ENCODE peak calls at places on chromosomes 2 and 18, in four cellular contexts. One of them, this sample, is unnamed.
A peak's percentile ranks its signal among the peaks of the same experiment; 100 is the strongest.

GRCh38 chr18:41703744-41704530 is 251.1 kb upstream of the PIK3C3 start:
- DNase-seq in AG10803: peak; percentile 3
- DNase-seq in cardiac muscle cell: peak; percentile 58
- DNase-seq in choroid plexus epithelial cell: peak; percentile 25
- DNase-seq in this sample: peak; percentile 36

GRCh38 chr18:5972298-5972697 is 77.0 kb upstream of the TMEM200C start:
- DNase-seq in AG10803: no peak
- DNase-seq in cardiac muscle cell: no peak
- DNase-seq in choroid plexus epithelial cell: no peak
- DNase-seq in this sample: no peak

GRCh38 chr2:100391735-100392515 is 25.5 kb downstream of the CHST10 start:
- DNase-seq in AG10803: no peak
- DNase-seq in cardiac muscle cell: no peak
- DNase-seq in choroid plexus epithelial cell: no peak
- DNase-seq in this sample: no peak

GRCh38 chr2:9693138-9693520 is 62.3 kb upstream of the YWHAQ start:
- DNase-seq in AG10803: peak; percentile 90
- DNase-seq in cardiac muscle cell: peak; percentile 66
- DNase-seq in choroid plexus epithelial cell: peak; percentile 30
- DNase-seq in this sample: peak; percentile 55

GRCh38 chr2:1310866-1311265 is 102.4 kb upstream of the TPO start:
- DNase-seq in AG10803: no peak
- DNase-seq in cardiac muscle cell: no peak
- DNase-seq in choroid plexus epithelial cell: no peak
- DNase-seq in this sample: no peak

GRCh38 chr2:23118313-23118712 is 266.7 kb upstream of the KLHL29 start:
- DNase-seq in AG10803: no peak
- DNase-seq in cardiac muscle cell: no peak
- DNase-seq in choroid plexus epithelial cell: no peak
- DNase-seq in this sample: no peak

GRCh38 chr2:181892795-181893435 is 1.4 kb downstream of the ITPRID2 start:
- DNase-seq in AG10803: peak; percentile 56
- DNase-seq in cardiac muscle cell: peak; percentile 60
- DNase-seq in choroid plexus epithelial cell: peak; percentile 65
- DNase-seq in this sample: peak; percentile 81

GRCh38 chr2:9400268-9401058 is 22.9 kb downstream of the ITGB1BP1 start:
- DNase-seq in AG10803: no peak
- DNase-seq in cardiac muscle cell: no peak
- DNase-seq in choroid plexus epithelial cell: no peak
- DNase-seq in this sample: no peak

GRCh38 chr2:238924032-238924431 is 76.1 kb downstream of the TWIST2 start:
- DNase-seq in AG10803: no peak
- DNase-seq in cardiac muscle cell: no peak
- DNase-seq in choroid plexus epithelial cell: no peak
- DNase-seq in this sample: no peak

GRCh38 chr2:28327963-28328922 is 64.4 kb upstream of the FOSL2 start:
- DNase-seq in AG10803: peak; percentile 90
- DNase-seq in cardiac muscle cell: no peak
- DNase-seq in choroid plexus epithelial cell: no peak
- DNase-seq in this sample: peak; percentile 75

GRCh38 chr2:240326246-240326645 is 109.2 kb upstream of the GPC1 start:
- DNase-seq in AG10803: no peak
- DNase-seq in cardiac muscle cell: no peak
- DNase-seq in choroid plexus epithelial cell: peak; percentile 13
- DNase-seq in this sample: no peak

GRCh38 chr18:48084858-48085257 is 154.4 kb upstream of the SMAD2 start:
- DNase-seq in AG10803: no peak
- DNase-seq in cardiac muscle cell: no peak
- DNase-seq in choroid plexus epithelial cell: no peak
- DNase-seq in this sample: no peak

GRCh38 chr18:9868857-9869712 is 16.7 kb upstream of the TXNDC2 start:
- DNase-seq in AG10803: no peak
- DNase-seq in cardiac muscle cell: peak; percentile 27
- DNase-seq in choroid plexus epithelial cell: no peak
- DNase-seq in this sample: peak; percentile 94

GRCh38 chr2:73594241-73594640 is 48.0 kb downstream of the NAT8 start:
- DNase-seq in AG10803: no peak
- DNase-seq in cardiac muscle cell: no peak
- DNase-seq in choroid plexus epithelial cell: peak; percentile 26
- DNase-seq in this sample: no peak

GRCh38 chr18:12462242-12462641 is 54.5 kb downstream of the PRELID3A start:
- DNase-seq in AG10803: no peak
- DNase-seq in cardiac muscle cell: no peak
- DNase-seq in choroid plexus epithelial cell: no peak
- DNase-seq in this sample: no peak

GRCh38 chr18:79882522-79883241 is 68.8 kb downstream of the SLC66A2 start:
- DNase-seq in AG10803: no peak
- DNase-seq in cardiac muscle cell: no peak
- DNase-seq in choroid plexus epithelial cell: no peak
- DNase-seq in this sample: no peak

GRCh38 chr18:79933765-79934164 is 17.7 kb downstream of the SLC66A2 start:
- DNase-seq in AG10803: peak; percentile 72
- DNase-seq in cardiac muscle cell: peak; percentile 50
- DNase-seq in choroid plexus epithelial cell: peak; percentile 79
- DNase-seq in this sample: peak; percentile 84

GRCh38 chr2:167861574-167862193 is 385.7 kb downstream of the STK39 start:
- DNase-seq in AG10803: no peak
- DNase-seq in cardiac muscle cell: no peak
- DNase-seq in choroid plexus epithelial cell: no peak
- DNase-seq in this sample: no peak

GRCh38 chr18:3345452-3345851 is 83.5 kb downstream of the MYL12B start:
- DNase-seq in AG10803: peak; percentile 30
- DNase-seq in cardiac muscle cell: peak; percentile 55
- DNase-seq in choroid plexus epithelial cell: peak; percentile 42
- DNase-seq in this sample: peak; percentile 83

GRCh38 chr18:48066225-48066652 is 135.8 kb upstream of the SMAD2 start:
- DNase-seq in AG10803: no peak
- DNase-seq in cardiac muscle cell: peak; percentile 6
- DNase-seq in choroid plexus epithelial cell: no peak
- DNase-seq in this sample: no peak

GRCh38 chr2:50295596-50295995 is 736.3 kb downstream of the NRXN1 start:
- DNase-seq in AG10803: no peak
- DNase-seq in cardiac muscle cell: no peak
- DNase-seq in choroid plexus epithelial cell: no peak
- DNase-seq in this sample: no peak

GRCh38 chr2:237081596-237081995 is 4.1 kb upstream of the COPS8 start:
- DNase-seq in AG10803: no peak
- DNase-seq in cardiac muscle cell: no peak
- DNase-seq in choroid plexus epithelial cell: no peak
- DNase-seq in this sample: no peak

GRCh38 chr2:237084444-237084843 is 1.2 kb upstream of the COPS8 start:
- DNase-seq in AG10803: no peak
- DNase-seq in cardiac muscle cell: no peak
- DNase-seq in choroid plexus epithelial cell: no peak
- DNase-seq in this sample: no peak

GRCh38 chr2:237090906-237091305 is 5.2 kb downstream of the COPS8 start:
- DNase-seq in AG10803: no peak
- DNase-seq in cardiac muscle cell: peak; percentile 70
- DNase-seq in choroid plexus epithelial cell: peak; percentile 21
- DNase-seq in this sample: peak; percentile 70

GRCh38 chr2:237083026-237083425 is 2.7 kb upstream of the COPS8 start:
- DNase-seq in AG10803: no peak
- DNase-seq in cardiac muscle cell: no peak
- DNase-seq in choroid plexus epithelial cell: no peak
- DNase-seq in this sample: no peak

GRCh38 chr2:237085261-237086221 is at the start of gene COPS8:
- DNase-seq in AG10803: peak; percentile 91
- DNase-seq in cardiac muscle cell: peak; percentile 97
- DNase-seq in choroid plexus epithelial cell: peak; percentile 94
- DNase-seq in this sample: peak; percentile 95
- H3K4me3 ChIP-seq in AG10803: peak within 1 kb of the TSS; percentile 94
- H3K4me3 ChIP-seq in cardiac muscle cell: peak within 1 kb of the TSS; percentile 72
- H3K4me3 ChIP-seq in choroid plexus epithelial cell: peak within 1 kb of the TSS; percentile 85
- H3K4me3 ChIP-seq in this sample: peak within 1 kb of the TSS; percentile 86

GRCh38 chr2:96522304-96523203 is 14.0 kb upstream of the ARID5A start:
- DNase-seq in AG10803: no peak
- DNase-seq in cardiac muscle cell: no peak
- DNase-seq in choroid plexus epithelial cell: no peak
- DNase-seq in this sample: no peak
- TF ChIP-seq CTCF in AG10803: no peak
- TF ChIP-seq CTCF in cardiac muscle cell: no peak
- TF ChIP-seq CTCF in choroid plexus epithelial cell: no peak
- TF ChIP-seq CTCF in this sample: no peak

GRCh38 chr2:191659198-191659597 is 18.7 kb upstream of the NABP1 start:
- DNase-seq in AG10803: no peak
- DNase-seq in cardiac muscle cell: no peak
- DNase-seq in choroid plexus epithelial cell: no peak
- DNase-seq in this sample: no peak
- H3K4me3 ChIP-seq in AG10803: no peak overlapping the region
- H3K4me3 ChIP-seq in cardiac muscle cell: no peak overlapping the region
- H3K4me3 ChIP-seq in choroid plexus epithelial cell: no peak overlapping the region
- H3K4me3 ChIP-seq in this sample: no peak overlapping the region

GRCh38 chr2:218399391-218400166 is at the start of gene CTDSP1:
- DNase-seq in AG10803: peak; percentile 97
- DNase-seq in cardiac muscle cell: peak; percentile 99
- DNase-seq in choroid plexus epithelial cell: peak; percentile 98
- DNase-seq in this sample: peak; percentile 98

GRCh38 chr2:218396688-218397501 is 2.8 kb upstream of the CTDSP1 start:
- DNase-seq in AG10803: peak; percentile 79
- DNase-seq in cardiac muscle cell: peak; percentile 64
- DNase-seq in choroid plexus epithelial cell: peak; percentile 51
- DNase-seq in this sample: peak; percentile 79

GRCh38 chr2:218400167-218400929 is 680 bp downstream of the CTDSP1 start:
- DNase-seq in AG10803: no peak
- DNase-seq in cardiac muscle cell: peak; percentile 32
- DNase-seq in choroid plexus epithelial cell: peak; percentile 31
- DNase-seq in this sample: peak; percentile 27

GRCh38 chr2:218397502-218398436 is 1.9 kb upstream of the CTDSP1 start:
- DNase-seq in AG10803: peak; percentile 83
- DNase-seq in cardiac muscle cell: peak; percentile 92
- DNase-seq in choroid plexus epithelial cell: peak; percentile 75
- DNase-seq in this sample: peak; percentile 94

DNA sequence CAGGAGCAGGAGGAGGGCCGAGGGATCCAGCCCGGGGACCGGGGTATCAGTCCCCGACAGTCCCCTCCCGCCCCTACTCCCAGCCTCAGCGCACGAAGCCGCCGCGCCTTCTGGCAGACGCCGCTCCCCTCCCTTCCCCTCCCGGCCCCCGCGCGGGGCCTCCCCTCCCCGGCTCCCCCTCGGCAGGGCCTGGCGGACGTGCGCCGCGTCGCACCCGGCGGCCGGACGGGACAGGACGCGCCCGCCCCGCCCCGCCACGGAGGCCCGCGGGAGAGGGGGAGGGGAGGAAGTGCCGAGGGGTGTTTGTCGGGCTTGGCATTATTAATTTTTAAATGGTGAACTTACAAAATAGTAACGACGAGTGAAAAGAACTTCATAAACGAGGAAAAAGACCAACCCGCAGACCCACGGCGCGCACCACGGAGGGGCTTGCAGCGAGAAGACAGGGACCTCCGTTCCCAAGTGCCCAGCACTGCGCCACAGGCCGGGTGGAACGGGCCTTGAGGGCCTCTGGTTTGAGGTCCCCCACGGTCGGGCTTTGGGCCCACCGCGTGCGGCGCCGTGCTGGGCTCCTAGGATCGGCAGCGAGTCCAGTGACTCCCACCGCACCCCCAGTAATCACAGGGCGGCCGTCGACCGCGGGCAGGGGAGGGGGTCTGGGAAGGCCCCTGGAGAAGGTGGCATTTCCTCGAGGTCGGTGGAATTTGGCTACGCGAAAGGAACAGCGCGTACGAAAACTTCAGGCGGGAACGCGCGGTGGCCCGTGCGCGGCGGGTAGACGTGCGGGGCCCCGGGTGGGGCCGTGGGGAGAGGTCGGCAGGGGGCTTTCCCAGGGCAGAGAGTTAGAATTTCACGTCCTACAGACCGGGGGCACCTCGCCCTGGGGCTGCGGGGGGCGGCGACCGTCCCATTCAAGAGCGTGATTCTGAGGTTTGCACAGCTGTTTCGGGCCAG is 954 bp upstream of the CTDSP1 start:
- DNase-seq in AG10803: peak; percentile 86
- DNase-seq in cardiac muscle cell: peak; percentile 87
- DNase-seq in choroid plexus epithelial cell: peak; percentile 57
- DNase-seq in this sample: peak; percentile 87
- TF ChIP-seq CTCF in AG10803: no peak
- TF ChIP-seq CTCF in cardiac muscle cell: no peak
- TF ChIP-seq CTCF in choroid plexus epithelial cell: no peak
- TF ChIP-seq CTCF in this sample: no peak

GRCh38 chr2:48249631-48250473 is 280.1 kb upstream of the STON1 start:
- DNase-seq in AG10803: peak; percentile 63
- DNase-seq in cardiac muscle cell: peak; percentile 83
- DNase-seq in choroid plexus epithelial cell: peak; percentile 80
- DNase-seq in this sample: peak; percentile 90

GRCh38 chr2:48249093-48249492 is 280.9 kb upstream of the STON1 start:
- DNase-seq in AG10803: peak; percentile 69
- DNase-seq in cardiac muscle cell: peak; percentile 76
- DNase-seq in choroid plexus epithelial cell: peak; percentile 67
- DNase-seq in this sample: peak; percentile 76

GRCh38 chr2:48247171-48247570 is 282.8 kb upstream of the STON1 start:
- DNase-seq in AG10803: peak; percentile 45
- DNase-seq in cardiac muscle cell: no peak
- DNase-seq in choroid plexus epithelial cell: no peak
- DNase-seq in this sample: no peak

GRCh38 chr2:48250474-48250844 is 279.5 kb upstream of the STON1 start:
- DNase-seq in AG10803: no peak
- DNase-seq in cardiac muscle cell: no peak
- DNase-seq in choroid plexus epithelial cell: no peak
- DNase-seq in this sample: no peak

DNA sequence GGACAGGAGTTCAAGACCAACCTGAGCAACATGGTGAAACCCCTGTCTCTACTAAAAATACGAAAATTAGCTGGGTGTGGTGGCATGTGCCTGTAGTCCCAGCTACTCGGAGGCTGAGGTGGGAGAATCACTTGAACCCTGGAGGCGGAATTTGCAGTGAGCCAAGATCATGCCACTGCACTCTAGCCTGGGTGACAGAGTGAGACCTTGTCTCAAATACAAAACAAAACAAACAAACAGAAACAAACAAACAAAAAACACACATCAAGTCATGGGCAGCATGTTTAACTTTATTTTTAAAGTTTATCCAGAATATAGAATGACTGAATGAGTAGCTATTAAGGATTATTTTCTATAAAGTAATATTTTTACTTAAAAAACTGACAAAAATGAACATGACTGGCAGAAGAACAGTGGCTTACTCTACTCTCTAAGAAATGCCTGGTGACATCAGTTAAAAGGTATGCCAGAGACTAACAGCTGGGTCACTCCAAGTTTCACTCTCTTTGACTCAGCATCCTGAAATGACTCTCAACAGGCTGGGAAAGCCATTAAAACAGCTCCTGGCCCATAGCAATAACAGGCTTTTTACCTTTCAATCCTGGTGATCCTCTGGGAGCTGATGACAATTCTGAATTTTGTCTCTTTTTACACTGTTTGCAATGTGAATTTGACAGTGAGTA is 281.6 kb upstream of the STON1 start:
- DNase-seq in AG10803: peak; percentile 91
- DNase-seq in cardiac muscle cell: peak; percentile 84
- DNase-seq in choroid plexus epithelial cell: peak; percentile 91
- DNase-seq in this sample: peak; percentile 89
- H3K4me3 ChIP-seq in AG10803: no peak overlapping the region
- H3K4me3 ChIP-seq in cardiac muscle cell: no peak overlapping the region
- H3K4me3 ChIP-seq in choroid plexus epithelial cell: no peak overlapping the region
- H3K4me3 ChIP-seq in this sample: no peak overlapping the region

GRCh38 chr2:233083782-233084181 is 23.6 kb downstream of the INPP5D start:
- DNase-seq in AG10803: no peak
- DNase-seq in cardiac muscle cell: no peak
- DNase-seq in choroid plexus epithelial cell: no peak
- DNase-seq in this sample: no peak
- TF ChIP-seq CTCF in AG10803: no peak
- TF ChIP-seq CTCF in cardiac muscle cell: no peak
- TF ChIP-seq CTCF in choroid plexus epithelial cell: no peak
- TF ChIP-seq CTCF in this sample: no peak

GRCh38 chr2:230956827-230957755 is 32.0 kb upstream of the GPR55 start:
- DNase-seq in AG10803: peak; percentile 34
- DNase-seq in cardiac muscle cell: peak; percentile 65
- DNase-seq in choroid plexus epithelial cell: peak; percentile 43
- DNase-seq in this sample: peak; percentile 45
- H3K4me3 ChIP-seq in AG10803: peak overlapping the region; percentile 45
- H3K4me3 ChIP-seq in cardiac muscle cell: peak overlapping the region; percentile 24
- H3K4me3 ChIP-seq in choroid plexus epithelial cell: peak overlapping the region; percentile 40
- H3K4me3 ChIP-seq in this sample: peak overlapping the region; percentile 39

This sample was measured in fibroblast of villous mesenchyme.